ENCODE peak calls at places on chromosome 10, in seven cellular contexts. V is stimulated activated CD4-positive, alpha-beta T cell treated with anti-CD3 and anti-CD28 coated beads, Interleukin-2, amount 100 ng/mL, for 24 hours; C is AG09309; Z is NCI-H2081; N is LoVo; P is astrocyte of the spinal cord; K is GM06990. U is an unnamed sample.

GRCh38 chr10:95500649-95501048 is 60.5 kb downstream of the SORBS1 start:
- DNase-seq in Z (no peak), K (no peak), C (no peak), N (no peak), V (peak), P (no peak), U (no peak)

GRCh38 chr10:34364253-34365037 is 450.7 kb downstream of the PARD3 start:
- DNase-seq in V (no peak), C (no peak), Z (no peak), N (no peak), K (no peak), P (no peak), U (peak)

GRCh38 chr10:14761372-14761771 is 13.3 kb downstream of the FAM107B start:
- DNase-seq in P (no peak), V (no peak), N (no peak), C (no peak), Z (no peak), K (no peak), U (no peak)

GRCh38 chr10:101843032-101843991 is at the start of gene KCNIP2:
- DNase-seq in V (peak), Z (peak), P (no peak), N (no peak), K (peak), C (no peak), U (no peak)

GRCh38 chr10:95278061-95278988 is 12.5 kb downstream of the PDLIM1 start:
- DNase-seq in N (no peak), P (peak), Z (no peak), C (no peak), V (no peak), K (no peak), U (peak)

GRCh38 chr10:110918269-110918632 is 729 bp downstream of the BBIP1 start:
- DNase-seq in K (peak), Z (no peak), N (peak), P (peak), V (peak), C (peak), U (peak)

GRCh38 chr10:69087600-69088470 is at the start of gene SRGN:
- DNase-seq in P (peak), Z (no peak), C (peak), N (no peak), K (peak), V (peak), U (peak)

GRCh38 chr10:65570143-65571010 is 1355.5 kb upstream of the LRRTM3 start:
- DNase-seq in C (no peak), P (peak), V (no peak), Z (peak), N (peak), K (no peak), U (peak)

GRCh38 chr10:52019078-52019644 is 294.9 kb upstream of the DKK1 start:
- DNase-seq in N (no peak), V (no peak), P (no peak), K (no peak), C (no peak), Z (no peak), U (no peak)

GRCh38 chr10:28797904-28798371 is 120.6 kb downstream of the BAMBI start:
- DNase-seq in P (peak), N (no peak), V (no peak), Z (no peak), K (no peak), C (no peak), U (peak)

GRCh38 chr10:87092356-87092860 is 2.2 kb downstream of the GLUD1 start:
- DNase-seq in P (peak), K (no peak), C (no peak), Z (peak), N (no peak), V (no peak), U (peak)

GRCh38 chr10:29204119-29204518 is 84.8 kb upstream of the LYZL1 start:
- DNase-seq in N (no peak), V (no peak), C (no peak), K (no peak), P (no peak), Z (no peak), U (no peak)

GRCh38 chr10:31490858-31491504 is 172.0 kb downstream of the ZEB1 start:
- DNase-seq in P (peak), K (peak), Z (peak), N (peak), C (peak), V (no peak), U (peak)

GRCh38 chr10:86077871-86078638 is 288.5 kb downstream of the GRID1 start:
- DNase-seq in Z (no peak), P (no peak), C (no peak), N (no peak), K (no peak), V (no peak), U (no peak)

GRCh38 chr10:72173635-72174296 is 42.0 kb upstream of the ANAPC16 start:
- DNase-seq in V (no peak), P (peak), N (no peak), C (no peak), K (peak), Z (peak), U (peak)

GRCh38 chr10:79413196-79413595 is 32.2 kb downstream of the ZCCHC24 start:
- DNase-seq in Z (no peak), P (no peak), N (no peak), K (no peak), V (peak), C (no peak), U (peak)

GRCh38 chr10:86389441-86390193 is 23.0 kb upstream of the GRID1 start:
- DNase-seq in V (peak), P (no peak), K (peak), N (no peak), C (no peak), Z (no peak), U (peak)

GRCh38 chr10:113108180-113108835 is 158.3 kb downstream of the TCF7L2 start:
- DNase-seq in V (peak), Z (no peak), K (no peak), N (no peak), P (no peak), C (no peak), U (no peak)

GRCh38 chr10:91032614-91033248 is 111.8 kb upstream of the ANKRD1 start:
- DNase-seq in Z (no peak), N (no peak), P (no peak), V (no peak), C (no peak), K (no peak), U (no peak)

GRCh38 chr10:106401161-106401560 is 763.3 kb downstream of the SORCS1 start:
- DNase-seq in P (peak), V (no peak), N (no peak), Z (no peak), K (no peak), C (no peak), U (no peak)

GRCh38 chr10:15385552-15386455 is 14.7 kb upstream of the FAM171A1 start:
- DNase-seq in K (no peak), N (no peak), V (no peak), Z (no peak), C (no peak), P (no peak), U (no peak)

GRCh38 chr10:20146004-20146403 is 329.8 kb downstream of the PLXDC2 start:
- DNase-seq in Z (no peak), K (no peak), V (no peak), N (no peak), C (no peak), P (no peak), U (no peak)

GRCh38 chr10:58963723-58964124 is 212.7 kb upstream of the PHYHIPL start:
- DNase-seq in N (no peak), Z (no peak), V (no peak), C (no peak), P (no peak), K (no peak), U (no peak)

GRCh38 chr10:46547331-46547880 is 9.1 kb downstream of the GPRIN2 start:
- DNase-seq in C (no peak), K (no peak), N (no peak), V (no peak), P (no peak), Z (no peak), U (no peak)

GRCh38 chr10:72259491-72260214 is 14.1 kb upstream of the DDIT4 start:
- DNase-seq in P (peak), K (no peak), C (no peak), V (peak), Z (peak), N (no peak), U (peak)

U was measured in M059J.